ENCODE peak calls at places on chromosomes 2 and 18, in nine cellular contexts. V, F, G, A, L, K, T, Z and W are unnamed samples.

GRCh38 chr2:53455094-53455493 is 312.5 kb upstream of the CHAC2 start:
- DNase-seq in F (no peak), Z (no peak), T (no peak), V (no peak), A (no peak), G (peak), L (no peak), K (peak), W (no peak)

GRCh38 chr2:155815851-155816250 is 516.7 kb downstream of the NR4A2 start:
- DNase-seq in Z (no peak), L (peak), G (no peak), K (peak), V (peak), T (peak), A (no peak), F (peak), W (no peak)

GRCh38 chr2:191222952-191223351 is 22.3 kb upstream of the MYO1B start:
- DNase-seq in F (no peak), V (no peak), L (no peak), G (no peak), T (no peak), K (no peak), A (peak), Z (no peak), W (no peak)

GRCh38 chr2:83686863-83687262 is 772.2 kb downstream of the SUCLG1 start:
- DNase-seq in T (no peak), A (no peak), V (no peak), G (no peak), F (no peak), L (peak), Z (no peak), K (peak), W (no peak)

GRCh38 chr2:146246017-146246733 is 1598.7 kb upstream of the ACVR2A start:
- DNase-seq in Z (no peak), A (peak), F (no peak), G (no peak), L (peak), T (no peak), K (peak), V (peak), W (no peak)

GRCh38 chr18:34550902-34551301 is 159.2 kb upstream of the DTNA start:
- DNase-seq in A (no peak), F (no peak), G (no peak), Z (no peak), K (no peak), T (no peak), V (no peak), L (no peak), W (no peak)

GRCh38 chr2:165825041-165825440 is 31.0 kb upstream of the GALNT3 start:
- DNase-seq in A (peak), V (peak), K (peak), T (no peak), L (peak), Z (no peak), G (peak), F (no peak), W (peak)

GRCh38 chr2:159290289-159290907 is 3.9 kb upstream of the WDSUB1 start:
- DNase-seq in F (no peak), G (no peak), A (peak), T (no peak), K (peak), V (peak), Z (peak), L (peak), W (peak)

GRCh38 chr2:235500110-235500760 is 6.4 kb downstream of the AGAP1 start:
- DNase-seq in K (no peak), T (no peak), A (no peak), V (no peak), F (no peak), L (no peak), Z (no peak), G (no peak), W (no peak)

GRCh38 chr2:108637304-108637669 is 82.0 kb upstream of the RANBP2 start:
- DNase-seq in L (peak), V (peak), Z (no peak), G (peak), T (no peak), K (peak), A (peak), F (no peak), W (peak)

GRCh38 chr2:122194546-122194945 is 439.1 kb downstream of the TSN start:
- DNase-seq in T (no peak), L (no peak), V (no peak), G (no peak), K (peak), Z (no peak), A (no peak), F (no peak), W (no peak)

DNA sequence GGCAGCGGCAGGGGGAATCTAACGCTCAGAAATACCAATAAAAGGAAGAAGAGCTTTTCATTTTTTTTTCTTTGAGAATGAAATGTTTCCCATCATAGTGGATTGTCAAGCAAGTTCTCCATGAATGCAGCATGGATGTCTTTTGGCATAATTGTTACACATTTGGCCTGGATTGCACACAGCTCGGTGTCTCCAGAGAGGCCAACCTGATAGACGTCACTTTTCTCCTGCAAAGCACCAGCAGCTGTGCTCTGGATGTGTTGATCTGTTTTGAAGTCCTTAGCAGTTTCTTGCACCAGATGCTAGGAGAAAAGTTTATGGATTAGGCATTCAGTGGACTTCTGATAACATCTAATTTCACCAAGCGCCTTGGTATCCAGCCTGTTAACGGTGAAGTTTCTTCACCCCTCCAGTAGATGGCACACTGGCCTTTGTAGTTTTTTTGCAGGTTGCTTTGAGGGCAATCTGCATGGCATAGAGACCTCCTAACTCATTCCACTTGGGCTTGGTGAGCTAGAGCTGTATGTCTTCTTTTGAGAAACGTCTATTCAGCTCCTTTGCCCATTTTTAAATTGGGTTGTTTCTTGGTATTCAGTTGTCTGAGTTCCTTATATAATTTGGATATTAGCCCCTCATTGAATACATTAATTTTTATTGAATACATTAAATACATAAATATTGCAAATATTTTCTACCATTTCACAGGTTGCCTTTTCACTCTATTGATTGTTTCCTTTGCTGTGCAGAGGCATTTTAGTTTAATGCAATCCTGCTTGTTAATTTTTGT is 59.7 kb downstream of the PTH2R start:
- DNase-seq in T (peak), G (no peak), L (peak), A (peak), F (peak), K (peak), Z (peak), V (peak), W (no peak)
- TF ChIP-seq CTCF in T (peak), G (peak), L (peak), A (peak), F (peak), K (peak), Z (peak), V (peak), W (peak)

GRCh38 chr2:215808194-215808593 is 205.2 kb downstream of the MREG start:
- DNase-seq in K (no peak), L (no peak), T (no peak), V (no peak), G (no peak), Z (no peak), F (no peak), A (no peak), W (no peak)

GRCh38 chr2:215808996-215809395 is 204.4 kb downstream of the MREG start:
- DNase-seq in L (peak), A (no peak), F (no peak), K (peak), Z (no peak), T (peak), V (no peak), G (no peak), W (no peak)

GRCh38 chr2:215812966-215813365 is 200.4 kb downstream of the MREG start:
- DNase-seq in A (peak), T (no peak), Z (no peak), F (no peak), G (no peak), V (no peak), L (peak), K (peak), W (peak)

GRCh38 chr2:215811409-215812355 is 201.7 kb downstream of the MREG start:
- DNase-seq in Z (no peak), K (no peak), A (no peak), T (no peak), F (no peak), V (no peak), G (no peak), L (no peak), W (no peak)

GRCh38 chr2:215811003-215811402 is 202.3 kb downstream of the MREG start:
- DNase-seq in T (no peak), V (no peak), L (no peak), Z (no peak), A (no peak), G (no peak), K (no peak), F (no peak), W (no peak)
- H3K4me3 ChIP-seq in T (no peak), V (no peak), L (no peak), Z (no peak), A (no peak), G (no peak), K (no peak), F (no peak), W (no peak)

GRCh38 chr2:152115952-152116351 is 17.1 kb upstream of the CACNB4 start:
- DNase-seq in F (no peak), A (no peak), V (no peak), G (no peak), L (no peak), K (no peak), T (peak), Z (no peak), W (no peak)
- TF ChIP-seq CTCF in F (peak), A (no peak), V (peak), G (no peak), L (no peak), K (no peak), T (peak), Z (peak), W (peak)

GRCh38 chr2:223971731-223972130 is 14.5 kb downstream of the MRPL44 start:
- DNase-seq in K (no peak), G (no peak), F (no peak), V (no peak), Z (no peak), A (no peak), T (no peak), L (no peak), W (no peak)
- H3K4me3 ChIP-seq in K (no peak), G (no peak), F (no peak), V (no peak), Z (no peak), A (no peak), T (no peak), L (no peak), W (no peak)

GRCh38 chr2:126749537-126749936 is 93.6 kb downstream of the GYPC start:
- DNase-seq in A (no peak), T (peak), G (no peak), K (no peak), F (no peak), Z (no peak), V (no peak), L (peak), W (no peak)
- TF ChIP-seq CTCF in A (no peak), T (peak), G (no peak), K (no peak), F (peak), Z (no peak), V (peak), L (peak), W (peak)

DNA sequence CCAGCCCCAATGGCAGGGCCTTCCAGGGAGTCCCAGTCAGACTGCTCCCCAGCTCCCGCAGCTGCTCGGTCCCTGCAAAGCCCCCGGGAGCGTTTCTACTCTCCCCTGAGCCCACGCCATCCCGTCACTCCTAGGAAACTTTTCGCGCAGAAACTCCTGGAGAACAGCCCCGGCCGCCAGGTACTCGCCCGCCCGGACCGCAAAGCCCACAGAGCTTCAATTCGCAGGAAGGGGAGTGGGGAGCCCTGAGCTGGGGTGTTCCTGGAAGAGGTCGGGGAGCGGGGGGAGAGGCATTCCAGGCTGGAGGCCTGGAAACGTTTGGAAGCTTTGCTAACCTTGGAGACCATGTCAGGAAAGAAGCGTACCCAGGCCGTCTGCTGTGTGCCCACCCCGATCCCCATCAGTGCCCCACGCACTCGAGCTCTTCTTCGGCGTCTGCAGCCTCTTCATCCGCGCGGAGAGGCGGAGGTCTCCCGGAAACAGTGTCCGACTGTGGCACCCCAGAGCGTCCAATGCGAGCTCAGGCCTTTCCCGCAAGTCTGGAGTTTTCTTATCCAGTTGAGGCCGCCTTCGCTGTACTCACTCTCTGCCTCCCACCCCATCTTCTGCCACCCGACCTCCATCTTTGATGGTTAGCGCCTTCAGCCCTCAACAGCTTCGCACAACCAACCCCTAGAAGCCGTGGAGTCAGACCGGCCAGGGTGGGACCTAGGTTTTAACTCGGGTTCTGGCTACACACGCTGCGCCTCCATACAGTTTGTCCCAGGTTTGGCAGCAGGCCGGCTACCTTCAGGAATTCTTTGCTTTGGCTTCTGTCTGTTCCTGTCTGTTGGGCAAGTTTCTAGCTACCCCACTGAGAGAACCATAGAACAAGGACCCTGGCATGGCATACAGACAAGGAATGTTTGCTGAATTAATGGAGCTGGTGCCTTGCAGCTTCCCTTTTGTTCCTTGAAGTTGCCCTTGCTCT is 3.7 kb downstream of the PCGF1 start:
- DNase-seq in F (no peak), G (no peak), L (no peak), Z (no peak), A (no peak), K (no peak), T (peak), V (no peak), W (no peak)
- H3K4me3 ChIP-seq in F (peak), G (peak), L (peak), Z (peak), A (peak), K (peak), T (peak), V (peak), W (peak)

GRCh38 chr2:205902899-205903236 is 183.1 kb downstream of the INO80D start:
- DNase-seq in Z (no peak), F (no peak), A (no peak), K (no peak), G (no peak), V (no peak), L (no peak), T (no peak), W (no peak)
- TF ChIP-seq CTCF in Z (no peak), F (no peak), A (no peak), K (no peak), G (no peak), V (no peak), L (no peak), T (no peak), W (no peak)